ENCODE peak calls at places on chromosomes 16 and 17, in ten cellular contexts. Z is activated CD8-positive, alpha-beta T cell treated with anti-CD3 and anti-CD28 coated beads for 36 hours; I is WTC11; S is type B pancreatic cell; V is fibroblast of villous mesenchyme; M is heart left ventricle; T is cardiac muscle cell; F is Calu3; P is esophagus squamous epithelium; Q is RWPE1. C is an unnamed sample.

GRCh38 chr17:78617371-78618061 is 40.3 kb upstream of the DNAH17 start:
- DNase-seq in Z (no peak), I (no peak), S (no peak), V (no peak), M (no peak), T (no peak), F (no peak), P (no peak), Q (no peak), C (no peak)

GRCh38 chr17:59329558-59330313 is 1.7 kb upstream of the YPEL2 start:
- DNase-seq in Z (peak), I (peak), S (no peak), V (peak), M (peak), T (peak), F (peak), P (no peak), Q (peak), C (peak)

GRCh38 chr17:38738007-38738662 is 8.0 kb downstream of the CISD3 start:
- DNase-seq in Z (no peak), I (no peak), S (no peak), V (no peak), M (no peak), T (no peak), F (no peak), P (no peak), Q (no peak), C (no peak)

GRCh38 chr17:8151120-8151640 is 1.0 kb downstream of the PER1 start:
- DNase-seq in Z (peak), I (peak), S (no peak), V (peak), M (peak), T (peak), F (no peak), P (peak), Q (no peak), C (peak)

GRCh38 chr17:75367312-75367711 is 38.2 kb downstream of the GRB2 start:
- DNase-seq in Z (peak), I (no peak), S (no peak), V (peak), M (no peak), T (no peak), F (no peak), P (no peak), Q (peak), C (no peak)

GRCh38 chr16:78994135-78994534 is 606.4 kb downstream of the MAF start:
- DNase-seq in Z (no peak), I (no peak), S (no peak), V (no peak), M (no peak), T (no peak), F (no peak), P (no peak), Q (no peak), C (no peak)

GRCh38 chr16:72198641-72199250 is 26.8 kb upstream of the PMFBP1 start:
- DNase-seq in Z (no peak), I (peak), S (no peak), V (no peak), M (no peak), T (peak), F (no peak), P (no peak), Q (no peak), C (peak)

GRCh38 chr16:81277681-81278080 is 37.1 kb upstream of the GAN start:
- DNase-seq in Z (no peak), I (no peak), S (no peak), V (no peak), M (no peak), T (no peak), F (peak), P (no peak), Q (no peak), C (no peak)

GRCh38 chr17:78258323-78259229 is 27.1 kb downstream of the TMEM235 start:
- DNase-seq in Z (peak), I (no peak), S (peak), V (peak), M (peak), T (no peak), F (no peak), P (no peak), Q (no peak), C (peak)

GRCh38 chr16:54957403-54957802 is 26.7 kb downstream of the IRX5 start:
- DNase-seq in Z (peak), I (peak), S (no peak), V (peak), M (no peak), T (peak), F (peak), P (no peak), Q (peak), C (peak)

GRCh38 chr16:11358531-11358930 is 13.3 kb downstream of the RMI2 start:
- DNase-seq in Z (no peak), I (no peak), S (no peak), V (no peak), M (no peak), T (no peak), F (no peak), P (no peak), Q (no peak), C (no peak)

GRCh38 chr17:4945176-4945943 is 3.0 kb downstream of the PFN1 start:
- DNase-seq in Z (peak), I (no peak), S (no peak), V (peak), M (peak), T (no peak), F (peak), P (no peak), Q (peak), C (peak)

GRCh38 chr17:66612993-66613392 is 221.9 kb upstream of the CACNG5 start:
- DNase-seq in Z (no peak), I (no peak), S (no peak), V (no peak), M (no peak), T (no peak), F (no peak), P (no peak), Q (no peak), C (no peak)

DNA sequence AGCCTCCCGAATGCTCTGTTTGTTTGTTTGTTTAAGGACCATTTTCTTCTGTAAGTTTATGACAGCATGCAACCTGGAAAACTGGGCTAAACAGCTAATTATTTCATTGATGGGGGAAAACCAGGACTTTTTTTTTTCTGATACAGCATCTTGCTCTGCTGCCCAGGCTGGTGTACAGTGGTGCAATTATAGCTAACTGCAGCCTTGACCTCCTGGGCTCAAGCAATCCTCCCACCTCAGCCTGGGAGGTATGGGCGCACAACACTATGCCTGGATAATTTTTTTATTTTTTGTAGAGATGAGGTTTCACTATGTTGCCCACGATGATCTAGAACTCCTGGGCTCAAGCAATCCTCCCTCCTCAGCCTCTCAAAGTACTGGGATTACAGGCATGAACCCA is 37.3 kb downstream of the GPATCH8 start:
- DNase-seq in Z (no peak), I (no peak), S (no peak), V (no peak), M (no peak), T (no peak), F (no peak), P (no peak), Q (no peak), C (no peak)
- TF ChIP-seq CTCF in Z (no peak), I (no peak), S (no peak), V (no peak), M (no peak), T (no peak), F (no peak), P (no peak), Q (no peak), C (no peak)

DNA sequence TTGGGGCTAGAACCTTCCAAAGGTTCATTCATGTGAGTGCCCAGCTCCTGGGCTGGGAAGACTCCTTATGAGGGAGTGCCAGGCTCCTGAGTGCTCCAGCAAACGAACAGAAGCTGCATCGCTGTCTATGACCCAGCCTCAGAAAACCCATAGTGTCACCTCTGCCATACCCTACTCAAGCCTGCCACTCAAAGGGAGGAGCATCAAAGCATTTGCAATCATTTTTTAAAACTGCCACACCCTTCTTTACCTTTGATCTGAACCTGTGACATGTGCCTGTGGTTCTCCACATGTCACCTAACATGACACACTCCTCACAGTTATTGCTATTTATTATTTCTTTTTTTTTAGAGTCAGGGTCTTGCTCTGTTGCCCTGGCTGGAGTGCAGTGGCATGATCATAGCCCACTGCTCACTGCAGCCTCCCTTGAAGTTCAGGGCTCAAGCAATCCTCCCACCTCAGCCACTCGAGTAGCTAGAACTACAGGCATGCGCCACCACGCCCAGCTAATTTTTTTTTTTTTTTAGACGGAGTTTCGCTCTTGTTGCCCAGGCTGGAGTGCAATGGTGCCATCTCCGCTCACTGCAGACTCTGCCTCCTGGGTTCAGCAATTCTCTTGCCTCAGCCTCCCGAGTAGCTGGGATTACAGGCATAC is 7.3 kb upstream of the KDM8 start:
- DNase-seq in Z (peak), I (no peak), S (no peak), V (no peak), M (no peak), T (no peak), F (no peak), P (no peak), Q (no peak), C (no peak)
- TF ChIP-seq CTCF in Z (no peak), I (no peak), S (no peak), V (no peak), M (no peak), T (no peak), F (no peak), P (no peak), Q (no peak), C (no peak)

GRCh38 chr16:1763521-1764511 is 7.5 kb downstream of the NME3 start:
- DNase-seq in Z (no peak), I (peak), S (no peak), V (peak), M (no peak), T (peak), F (no peak), P (no peak), Q (no peak), C (peak)
- TF ChIP-seq CTCF in Z (no peak), I (peak), S (peak), V (peak), M (peak), T (peak), F (peak), P (no peak), Q (peak), C (peak)

GRCh38 chr17:74045608-74046007 is 157.9 kb upstream of the RPL38 start:
- DNase-seq in Z (no peak), I (no peak), S (no peak), V (no peak), M (no peak), T (no peak), F (no peak), P (no peak), Q (peak), C (no peak)
- TF ChIP-seq CTCF in Z (no peak), I (no peak), S (no peak), V (no peak), M (no peak), T (no peak), F (no peak), P (no peak), Q (no peak), C (no peak)

DNA sequence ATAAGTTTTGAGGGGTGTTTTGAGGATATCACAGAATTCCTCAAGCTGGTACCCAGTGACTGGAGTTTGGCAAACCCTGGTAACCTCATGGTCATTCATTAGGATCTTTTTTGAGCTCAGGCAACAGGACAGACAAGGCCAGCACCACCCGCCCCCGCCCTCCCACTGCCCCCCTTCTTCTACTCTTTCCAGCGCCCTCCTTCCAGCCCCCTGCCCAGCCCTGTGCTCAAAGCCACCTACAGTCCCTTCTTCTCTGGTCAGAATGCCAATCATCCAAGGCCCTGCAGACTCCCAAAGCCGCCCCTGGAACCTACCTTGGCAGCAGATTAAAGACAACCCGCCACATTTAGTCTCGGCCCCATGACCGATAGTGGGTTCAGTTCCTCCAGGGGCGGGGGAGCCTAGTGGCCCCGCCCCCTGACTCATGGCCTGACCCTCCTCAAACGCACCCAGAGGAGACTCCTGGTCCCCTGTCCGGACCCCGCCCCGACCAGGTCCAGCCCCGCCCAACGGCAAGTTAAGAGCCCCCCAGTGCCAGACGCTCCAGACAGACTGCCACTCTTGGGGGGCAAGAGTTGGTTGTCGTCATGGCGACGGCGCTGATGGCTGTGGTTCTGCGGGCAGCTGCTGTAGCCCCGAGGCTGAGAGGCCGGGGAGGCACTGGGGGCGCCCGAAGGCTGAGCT is at the start of gene NAGS:
- DNase-seq in Z (peak), I (peak), S (no peak), V (no peak), M (no peak), T (peak), F (peak), P (no peak), Q (peak), C (peak)
- TF ChIP-seq CTCF in Z (no peak), I (no peak), S (no peak), V (no peak), M (no peak), T (no peak), F (no peak), P (no peak), Q (no peak), C (no peak)

GRCh38 chr16:21727344-21727743 is 63.6 kb downstream of the OTOA start:
- DNase-seq in Z (peak), I (no peak), S (no peak), V (no peak), M (no peak), T (no peak), F (no peak), P (no peak), Q (no peak), C (no peak)
- TF ChIP-seq CTCF in Z (no peak), I (no peak), S (no peak), V (no peak), M (no peak), T (no peak), F (no peak), P (no peak), Q (no peak), C (no peak)

GRCh38 chr17:36849871-36850348 is 87.4 kb upstream of the LHX1 start:
- DNase-seq in Z (peak), I (no peak), S (no peak), V (peak), M (no peak), T (peak), F (peak), P (no peak), Q (peak), C (peak)
- TF ChIP-seq CTCF in Z (no peak), I (no peak), S (no peak), V (peak), M (no peak), T (peak), F (peak), P (no peak), Q (no peak), C (peak)

GRCh38 chr17:42608692-42609181 is 437 bp downstream of the RETREG3 start:
- DNase-seq in Z (peak), I (no peak), S (no peak), V (peak), M (no peak), T (no peak), F (no peak), P (peak), Q (no peak), C (no peak)

GRCh38 chr17:42603318-42603717 is 5.9 kb downstream of the RETREG3 start:
- DNase-seq in Z (no peak), I (no peak), S (no peak), V (no peak), M (no peak), T (no peak), F (no peak), P (no peak), Q (no peak), C (no peak)

GRCh38 chr17:42612013-42612412 is 2.5 kb downstream of the TUBG1 start:
- DNase-seq in Z (no peak), I (no peak), S (no peak), V (no peak), M (no peak), T (no peak), F (no peak), P (no peak), Q (no peak), C (no peak)

GRCh38 chr17:42613699-42614295 is 4.3 kb downstream of the TUBG1 start:
- DNase-seq in Z (no peak), I (no peak), S (no peak), V (no peak), M (no peak), T (no peak), F (no peak), P (no peak), Q (no peak), C (no peak)

DNA sequence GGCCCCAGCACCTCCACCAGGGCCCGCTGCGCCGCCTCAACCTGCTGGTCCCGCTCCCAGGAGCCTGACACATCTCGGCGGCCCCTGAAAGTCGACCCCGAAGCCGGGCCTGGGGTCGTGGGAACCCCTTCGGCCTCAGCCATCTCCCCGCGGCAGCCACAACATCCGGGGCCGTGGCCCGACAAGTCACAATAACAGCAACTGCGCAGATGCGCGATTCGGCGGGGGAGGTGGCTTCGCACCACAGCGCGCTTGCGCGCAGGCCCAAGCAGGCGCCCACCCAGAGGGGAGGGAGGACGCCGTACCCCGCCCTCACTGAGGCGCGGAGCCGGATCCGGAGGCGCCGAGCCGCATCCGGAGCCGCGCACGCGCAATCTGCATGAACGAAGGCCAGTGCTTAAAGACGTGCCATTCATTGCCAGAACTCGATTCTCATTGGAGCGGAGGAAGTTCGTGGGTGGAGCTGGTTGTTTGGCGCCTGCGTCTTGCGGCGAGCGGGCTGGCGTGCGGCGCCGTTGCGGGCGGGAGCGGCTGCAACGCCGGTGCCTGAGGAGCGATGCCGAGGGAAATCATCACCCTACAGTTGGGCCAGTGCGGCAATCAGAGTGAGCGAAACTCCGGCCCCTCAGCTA is at the start of the genes RETREG3 and TUBG1:
- DNase-seq in Z (peak), I (peak), S (peak), V (peak), M (peak), T (peak), F (peak), P (peak), Q (peak), C (peak)
- TF ChIP-seq CTCF in Z (no peak), I (no peak), S (peak), V (peak), M (no peak), T (peak), F (no peak), P (peak), Q (no peak), C (peak)

C was measured in BE2C.